ENCODE peak calls at places on chromosome 1, in six cellular contexts. Y is HEK293T, W is NCI-H460, A is omental fat pad, K is AG09309, C is breast epithelium. E is an unnamed sample.
A peak's percentile ranks its signal among the peaks of the same experiment; 100 is the strongest.

GRCh38 chr1:241499910-241500309 is 19.6 kb downstream of the FH start:
- DNase-seq in A (no peak), W (peak; percentile 55), Y (no peak), C (no peak), K (no peak), E (no peak)

GRCh38 chr1:162256287-162256686 is 120.4 kb downstream of the SPATA46 start:
- DNase-seq in A (no peak), W (no peak), K (no peak), C (no peak), Y (no peak), E (no peak)

GRCh38 chr1:28196330-28196729 is 19.8 kb upstream of the PTAFR start:
- DNase-seq in Y (no peak), K (no peak), W (no peak), A (no peak), C (no peak), E (no peak)

GRCh38 chr1:72282271-72282656 is at the start of gene NEGR1:
- DNase-seq in A (no peak), C (peak; percentile 54), K (peak; percentile 35), W (peak; percentile 19), Y (peak; percentile 51), E (peak; percentile 9)

GRCh38 chr1:7383671-7384070 is 387.4 kb upstream of the VAMP3 start:
- DNase-seq in W (no peak), Y (no peak), C (no peak), K (no peak), A (no peak), E (no peak)

GRCh38 chr1:2859219-2859880 is 57.9 kb upstream of the TTC34 start:
- DNase-seq in W (no peak), Y (no peak), K (no peak), A (no peak), C (no peak), E (no peak)

GRCh38 chr1:77831566-77831965 is 52.1 kb downstream of the MIGA1 start:
- DNase-seq in K (no peak), A (no peak), Y (no peak), W (no peak), C (no peak), E (no peak)

GRCh38 chr1:212917134-212917485 is 33.2 kb upstream of the VASH2 start:
- DNase-seq in C (no peak), Y (no peak), W (no peak), A (no peak), K (no peak), E (no peak)

GRCh38 chr1:233459968-233460367 is 132.4 kb downstream of the MAP3K21 start:
- DNase-seq in W (peak; percentile 27), Y (no peak), C (no peak), A (no peak), K (no peak), E (no peak)

GRCh38 chr1:8239306-8240023 is 78.4 kb upstream of the SLC45A1 start:
- DNase-seq in W (peak; percentile 15), C (no peak), A (no peak), K (no peak), Y (no peak), E (no peak)

GRCh38 chr1:118783095-118783758 is 204.9 kb downstream of the TBX15 start:
- DNase-seq in A (no peak), K (no peak), C (no peak), W (no peak), Y (no peak), E (no peak)

GRCh38 chr1:53725238-53725689 is 13.7 kb downstream of the GLIS1 start:
- DNase-seq in A (no peak), C (no peak), W (no peak), Y (peak; percentile 43), K (no peak), E (no peak)

GRCh38 chr1:54857741-54858665 is 29.0 kb downstream of the DHCR24 start:
- DNase-seq in A (no peak), Y (no peak), C (no peak), W (no peak), K (peak; percentile 38), E (no peak)

GRCh38 chr1:209576392-209576791 is 7.1 kb upstream of the CAMK1G start:
- DNase-seq in W (no peak), Y (no peak), C (no peak), A (no peak), K (no peak), E (no peak)

GRCh38 chr1:92538048-92538412 is 51.3 kb upstream of the GFI1 start:
- DNase-seq in C (no peak), A (no peak), K (no peak), Y (no peak), W (no peak), E (no peak)

GRCh38 chr1:111192643-111193519 is 7.6 kb downstream of the DENND2D start:
- DNase-seq in Y (no peak), K (no peak), C (no peak), W (no peak), A (no peak), E (no peak)

GRCh38 chr1:204400893-204401510 is 10.6 kb downstream of the PPP1R15B start:
- DNase-seq in K (no peak), Y (no peak), C (no peak), A (no peak), W (no peak), E (no peak)

GRCh38 chr1:203754455-203754864 is 10.5 kb upstream of the LAX1 start:
- DNase-seq in A (no peak), W (no peak), K (no peak), Y (no peak), C (no peak), E (no peak)

GRCh38 chr1:202243006-202243405 is 49.4 kb downstream of the LGR6 start:
- DNase-seq in C (peak; percentile 19), Y (no peak), K (no peak), A (no peak), W (no peak), E (no peak)

GRCh38 chr1:34918609-34919561 is 10.6 kb downstream of the DLGAP3 start:
- DNase-seq in A (no peak), Y (no peak), C (no peak), W (no peak), K (no peak), E (no peak)

GRCh38 chr1:205658943-205659581 is 21.2 kb downstream of the SLC45A3 start:
- DNase-seq in W (peak; percentile 77), A (peak; percentile 72), Y (peak; percentile 92), K (no peak), C (peak; percentile 80), E (peak; percentile 37)

GRCh38 chr1:66274634-66275033 is 259.3 kb upstream of the SGIP1 start:
- DNase-seq in Y (no peak), W (no peak), A (no peak), K (no peak), C (no peak), E (no peak)

GRCh38 chr1:233394860-233395717 is 67.6 kb downstream of the MAP3K21 start:
- DNase-seq in W (peak; percentile 72), K (peak; percentile 18), Y (peak; percentile 73), C (no peak), A (no peak), E (no peak)

E was measured in thoracic aorta.